ENCODE peak calls at places on chromosomes 1 and 21, in four cellular contexts. R is A549, H is transverse colon, E is SK-N-SH. M is an unnamed sample.
A peak's percentile ranks its signal among the peaks of the same experiment; 100 is the strongest.

GRCh38 chr1:98940680-98941079 is 64.0 kb downstream of the PLPPR5 start:
- DNase-seq in H (no peak), E (no peak), R (no peak), M (no peak)

GRCh38 chr1:153881764-153882163 is 41.0 kb downstream of the GATAD2B start:
- DNase-seq in H (no peak), R (no peak), E (peak; percentile 76), M (peak; percentile 14)

GRCh38 chr1:8009043-8010002 is 16.8 kb downstream of the ERRFI1 start:
- DNase-seq in H (no peak), E (no peak), R (no peak), M (no peak)

GRCh38 chr1:153688736-153689328 is 10.3 kb downstream of the NPR1 start:
- DNase-seq in H (no peak), E (peak; percentile 12), R (no peak), M (no peak)

GRCh38 chr1:18805116-18805515 is 54.3 kb downstream of the TAS1R2 start:
- DNase-seq in E (no peak), H (no peak), R (no peak), M (no peak)

GRCh38 chr21:17613242-17613676 is 558 bp upstream of the BTG3 start:
- DNase-seq in H (peak; percentile 34), E (no peak), R (no peak), M (peak; percentile 67)

GRCh38 chr1:2961081-2961480 is 60.2 kb upstream of the ACTRT2 start:
- DNase-seq in H (no peak), R (no peak), E (no peak), M (no peak)

GRCh38 chr1:225911207-225912130 is 12.6 kb downstream of the PYCR2 start:
- DNase-seq in R (peak; percentile 74), H (peak; percentile 73), E (peak; percentile 0), M (peak; percentile 61)

GRCh38 chr1:72178266-72178665 is 104.1 kb downstream of the NEGR1 start:
- DNase-seq in E (no peak), R (no peak), H (no peak), M (no peak)

GRCh38 chr1:111221633-111222286 is 5.8 kb upstream of the CHI3L2 start:
- DNase-seq in E (no peak), R (no peak), H (peak; percentile 36), M (no peak)

GRCh38 chr1:19664453-19665043 is at the start of gene HTR6:
- DNase-seq in H (no peak), E (peak; percentile 95), R (no peak), M (no peak)

GRCh38 chr1:93679546-93679945 is 2.1 kb downstream of the BCAR3 start:
- DNase-seq in R (no peak), H (no peak), E (no peak), M (no peak)

GRCh38 chr1:181108297-181108696 is 19.8 kb downstream of the IER5 start:
- DNase-seq in R (no peak), H (no peak), E (no peak), M (no peak)

GRCh38 chr1:78586572-78586971 is 33.7 kb upstream of the IFI44L start:
- DNase-seq in E (no peak), R (no peak), H (no peak), M (no peak)

GRCh38 chr1:78045600-78045849 is 241 bp upstream of the GIPC2 start:
- DNase-seq in E (no peak), R (no peak), H (no peak), M (no peak)

GRCh38 chr1:69073176-69073575 is 494.5 kb upstream of the LRRC7 start:
- DNase-seq in H (no peak), E (no peak), R (no peak), M (no peak)

GRCh38 chr1:9111957-9112356 is 16.9 kb downstream of the GPR157 start:
- DNase-seq in H (peak; percentile 25), E (no peak), R (no peak), M (peak; percentile 26)

GRCh38 chr21:45768741-45769049 is 125.2 kb downstream of the PCBP3 start:
- DNase-seq in R (no peak), E (peak; percentile 71), H (no peak), M (no peak)

GRCh38 chr1:30894508-30894973 is 14.0 kb downstream of the SDC3 start:
- DNase-seq in H (no peak), E (no peak), R (no peak), M (no peak)

GRCh38 chr1:61931587-61932279 is 189.5 kb downstream of the PATJ start:
- DNase-seq in R (no peak), E (no peak), H (no peak), M (no peak)

GRCh38 chr1:156578006-156578405 is 1.5 kb upstream of the TTC24 start:
- DNase-seq in R (no peak), E (no peak), H (no peak), M (no peak)

GRCh38 chr1:177703888-177704446 is 265.9 kb downstream of the SEC16B start:
- DNase-seq in H (no peak), E (no peak), R (no peak), M (no peak)

GRCh38 chr1:12121212-12122000 is 45.4 kb upstream of the TNFRSF1B start:
- DNase-seq in R (no peak), E (no peak), H (no peak), M (no peak)

GRCh38 chr1:67162954-67163353 is 3.3 kb upstream of the IL23R start:
- DNase-seq in E (no peak), H (no peak), R (no peak), M (no peak)

GRCh38 chr21:15514073-15514946 is 215.5 kb upstream of the USP25 start:
- DNase-seq in E (no peak), R (no peak), H (peak; percentile 52), M (no peak)

DNA sequence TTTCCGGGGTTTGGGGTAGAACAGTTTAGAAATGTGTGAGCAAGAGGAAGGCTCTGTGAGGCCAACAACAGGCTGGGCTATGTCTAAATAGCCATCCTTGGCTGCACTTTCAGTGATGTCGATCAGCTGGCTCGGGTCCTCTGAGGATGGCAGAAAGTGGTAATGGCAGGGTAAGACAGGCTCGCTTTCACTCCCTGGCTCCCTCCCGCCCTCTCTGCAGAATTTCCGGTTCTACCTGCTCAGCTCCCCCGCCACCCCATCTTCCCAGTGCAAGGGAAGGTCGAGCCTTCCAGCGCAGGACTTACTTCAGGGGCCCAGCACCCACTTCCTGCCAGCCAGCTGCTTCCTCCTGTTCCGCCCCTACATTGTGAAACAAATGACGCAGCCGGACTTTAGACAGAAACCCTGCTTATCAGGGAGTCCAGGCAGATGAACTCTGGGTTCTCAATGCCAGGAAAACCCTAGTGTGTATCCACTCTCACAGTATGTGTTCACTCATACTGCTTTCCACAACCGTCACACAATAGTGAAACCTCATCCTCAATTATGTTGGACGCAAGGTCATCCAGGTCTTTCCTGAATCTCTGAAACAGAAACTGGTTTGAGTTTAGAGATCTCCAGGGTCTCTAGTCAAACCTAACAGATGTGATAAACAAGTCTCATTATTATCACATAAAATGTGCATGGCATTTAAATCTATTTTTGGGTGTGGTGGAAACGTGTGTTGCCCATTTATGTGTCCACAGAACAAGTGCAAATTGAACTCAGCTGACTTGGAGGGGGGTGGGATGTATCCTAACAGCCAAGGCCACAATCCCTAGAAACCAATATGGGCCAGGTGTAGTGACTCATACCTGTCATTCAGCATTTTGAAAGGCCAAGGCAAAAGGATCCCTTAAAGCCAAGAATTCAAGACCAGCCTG is 7.1 kb downstream of the F11R start:
- DNase-seq in E (no peak), H (peak; percentile 93), R (peak; percentile 92), M (peak; percentile 78)
- TF ChIP-seq EP300 in E (no peak), H (peak; percentile 71), R (no peak), M (peak; percentile 52)

GRCh38 chr1:44803312-44804095 is 3.3 kb downstream of the PLK3 start:
- DNase-seq in H (no peak), R (no peak), E (no peak), M (no peak)

GRCh38 chr1:44806025-44806703 is 987 bp downstream of the DYNLT4 start:
- DNase-seq in E (peak; percentile 31), H (peak; percentile 8), R (no peak), M (peak; percentile 57)

GRCh38 chr1:44807364-44808062 is 362 bp upstream of the DYNLT4 start:
- DNase-seq in R (peak; percentile 90), E (peak; percentile 60), H (peak; percentile 97), M (peak; percentile 99)

GRCh38 chr1:44806704-44807363 is at the start of gene DYNLT4:
- DNase-seq in R (no peak), E (no peak), H (no peak), M (peak; percentile 55)

DNA sequence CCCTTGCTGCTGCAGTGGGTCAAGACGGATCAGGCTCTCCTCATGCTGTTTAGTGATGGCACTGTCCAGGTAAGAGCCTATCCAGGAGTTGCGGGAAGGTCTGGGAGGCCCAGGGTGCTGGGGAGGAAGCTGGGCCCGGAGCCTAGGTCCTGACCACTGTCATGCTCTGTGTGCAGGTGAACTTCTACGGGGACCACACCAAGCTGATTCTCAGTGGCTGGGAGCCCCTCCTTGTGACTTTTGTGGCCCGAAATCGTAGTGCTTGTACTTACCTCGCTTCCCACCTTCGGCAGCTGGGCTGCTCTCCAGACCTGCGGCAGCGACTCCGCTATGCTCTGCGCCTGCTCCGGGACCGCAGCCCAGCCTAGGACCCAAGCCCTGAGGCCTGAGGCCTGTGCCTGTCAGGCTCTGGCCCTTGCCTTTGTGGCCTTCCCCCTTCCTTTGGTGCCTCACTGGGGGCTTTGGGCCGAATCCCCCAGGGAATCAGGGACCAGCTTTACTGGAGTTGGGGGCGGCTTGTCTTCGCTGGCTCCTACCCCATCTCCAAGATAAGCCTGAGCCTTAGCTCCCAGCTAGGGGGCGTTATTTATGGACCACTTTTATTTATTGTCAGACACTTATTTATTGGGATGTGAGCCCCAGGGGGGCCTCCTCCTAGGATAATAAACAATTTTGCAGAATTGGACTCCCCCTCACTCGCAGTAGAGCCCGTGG is 1.7 kb downstream of the DYNLT4 start:
- DNase-seq in H (no peak), E (no peak), R (no peak), M (peak; percentile 45)
- H3K27ac ChIP-seq in H (peak overlapping the region; percentile 95), E (peak overlapping the region; percentile 100), R (peak overlapping the region; percentile 99), M (peak overlapping the region; percentile 100)

DNA sequence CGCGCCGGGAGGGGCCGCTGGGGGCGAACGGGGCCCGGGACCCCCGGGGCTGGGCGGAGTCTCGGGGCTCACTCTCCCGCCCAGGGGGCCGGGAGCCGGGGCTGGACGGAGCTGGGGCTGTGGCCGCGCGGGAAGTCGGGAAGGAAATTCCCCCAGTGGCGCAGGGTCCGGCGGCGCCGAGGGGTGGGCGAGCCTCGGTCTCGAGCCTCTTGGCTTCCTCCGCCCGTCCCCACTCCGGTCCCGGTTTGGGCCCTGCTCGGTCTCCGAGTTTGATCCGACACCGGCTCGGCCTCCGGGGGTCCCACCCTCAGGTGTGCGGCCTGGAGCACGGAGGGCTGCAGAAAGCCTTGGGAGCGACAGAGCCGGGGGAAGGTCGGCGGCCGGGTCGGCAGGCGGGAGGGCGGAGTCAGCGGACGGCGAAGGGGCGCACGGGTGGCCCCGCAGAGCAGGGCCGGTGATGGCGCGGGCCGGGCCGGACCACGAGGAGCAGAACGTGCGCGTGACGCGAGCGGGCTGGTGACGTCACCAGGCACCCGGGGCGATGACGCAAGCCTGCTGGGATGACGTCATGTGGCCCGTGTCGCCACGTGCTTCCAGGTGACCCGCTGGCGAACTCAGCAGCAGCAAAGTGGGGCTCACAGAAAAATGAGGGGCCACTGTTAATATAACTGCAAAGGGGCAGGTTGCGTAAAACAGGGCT is 610 bp upstream of the HES4 start:
- DNase-seq in H (peak; percentile 84), R (no peak), E (peak; percentile 91), M (no peak)
- TF ChIP-seq EP300 in H (peak; percentile 94), R (no peak), E (no peak), M (peak; percentile 41)

DNA sequence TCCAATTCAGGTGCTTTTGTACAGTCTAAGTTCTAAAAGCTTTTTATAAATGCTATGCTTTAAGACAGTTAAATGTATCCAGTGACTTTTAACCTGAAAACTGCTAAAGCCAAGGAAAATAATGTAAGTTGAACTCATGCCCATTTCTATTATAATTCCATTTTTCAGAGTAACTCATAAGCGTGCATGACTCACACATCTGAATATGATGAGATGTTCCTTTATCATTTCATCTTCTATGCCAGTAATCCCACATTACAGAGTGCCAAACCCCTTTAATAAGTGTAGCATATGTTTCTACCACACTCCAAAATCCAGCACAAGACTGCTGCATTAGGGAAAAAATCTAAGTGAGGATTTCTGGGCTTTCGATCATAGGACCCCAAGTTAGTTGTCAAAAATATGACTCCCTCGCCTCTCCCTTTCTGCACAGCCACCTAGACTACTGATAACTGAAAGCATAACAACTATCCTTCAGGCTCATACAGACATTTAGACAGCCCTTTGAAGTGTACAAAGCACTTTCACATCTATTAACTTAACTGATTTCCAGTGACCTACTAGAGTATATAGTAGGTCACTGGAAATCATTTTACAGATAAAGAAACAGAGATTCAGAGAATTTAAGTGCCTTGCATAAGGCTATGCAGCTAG is 45.3 kb downstream of the JAK1 start:
- DNase-seq in R (no peak), E (peak; percentile 33), H (no peak), M (no peak)
- H3K27ac ChIP-seq in R (peak overlapping the region; percentile 75), E (peak overlapping the region; percentile 94), H (no peak overlapping the region), M (no peak overlapping the region)